ENCODE peak calls at places on chromosomes 12 and 14, in eight cellular contexts. P, K, A, D, W, I, C and H are unnamed samples.

GRCh38 chr14:70181276-70181675 is 7.5 kb downstream of the SLC8A3 start:
- DNase-seq in P (no peak), K (no peak), A (no peak), D (no peak), W (no peak), I (no peak), C (no peak), H (no peak)

GRCh38 chr14:22469541-22470303 is 119.3 kb downstream of the DAD1 start:
- DNase-seq in P (no peak), K (no peak), A (no peak), D (peak), W (no peak), I (no peak), C (no peak), H (no peak)

GRCh38 chr12:103493199-103493598 is 2.6 kb downstream of the C12orf42 start:
- DNase-seq in P (no peak), K (no peak), A (no peak), D (no peak), W (no peak), I (no peak), C (no peak), H (no peak)

GRCh38 chr14:33602396-33602795 is 348.5 kb downstream of the EGLN3 start:
- DNase-seq in P (no peak), K (no peak), A (no peak), D (no peak), W (peak), I (no peak), C (no peak), H (no peak)

GRCh38 chr12:3753549-3754284 is 808 bp upstream of the CRACR2A start:
- DNase-seq in P (no peak), K (peak), A (no peak), D (no peak), W (no peak), I (peak), C (peak), H (no peak)

GRCh38 chr12:128076188-128076587 is 190.8 kb upstream of the TMEM132C start:
- DNase-seq in P (no peak), K (no peak), A (no peak), D (no peak), W (peak), I (no peak), C (peak), H (no peak)

GRCh38 chr12:122080149-122081107 is 1.9 kb downstream of the MLXIP start:
- DNase-seq in P (no peak), K (no peak), A (peak), D (peak), W (peak), I (peak), C (peak), H (peak)

GRCh38 chr12:49703647-49704137 is 3.5 kb downstream of the FMNL3 start:
- DNase-seq in P (no peak), K (peak), A (no peak), D (no peak), W (peak), I (no peak), C (peak), H (no peak)

GRCh38 chr12:2691340-2692111 is 103.2 kb upstream of the FKBP4 start:
- DNase-seq in P (no peak), K (peak), A (no peak), D (no peak), W (peak), I (no peak), C (no peak), H (no peak)

GRCh38 chr14:20614038-20614840 is 23.1 kb upstream of the RNASE12 start:
- DNase-seq in P (no peak), K (no peak), A (no peak), D (no peak), W (peak), I (peak), C (peak), H (no peak)

GRCh38 chr14:89936654-89937185 is 17.8 kb downstream of the EFCAB11 start:
- DNase-seq in P (no peak), K (no peak), A (no peak), D (no peak), W (no peak), I (no peak), C (no peak), H (no peak)

GRCh38 chr14:91154851-91155625 is 41.2 kb downstream of the DGLUCY start:
- DNase-seq in P (no peak), K (no peak), A (no peak), D (no peak), W (peak), I (peak), C (peak), H (no peak)
- H3K27ac ChIP-seq in P (no peak), K (no peak), A (no peak), D (no peak), W (no peak), I (no peak), C (no peak), H (no peak)

GRCh38 chr14:72522847-72523246 is 371.1 kb downstream of the DPF3 start:
- DNase-seq in P (no peak), K (no peak), A (no peak), D (no peak), W (no peak), I (no peak), C (no peak), H (no peak)

GRCh38 chr14:72521968-72522741 is 371.7 kb downstream of the DPF3 start:
- DNase-seq in P (no peak), K (no peak), A (no peak), D (no peak), W (no peak), I (no peak), C (no peak), H (no peak)

GRCh38 chr14:72524230-72524629 is 369.7 kb downstream of the DPF3 start:
- DNase-seq in P (no peak), K (no peak), A (no peak), D (no peak), W (no peak), I (no peak), C (no peak), H (no peak)

GRCh38 chr14:72525087-72525909 is 368.6 kb downstream of the DPF3 start:
- DNase-seq in P (no peak), K (no peak), A (no peak), D (no peak), W (peak), I (no peak), C (peak), H (no peak)

GRCh38 chr14:72523397-72524157 is 370.3 kb downstream of the DPF3 start:
- DNase-seq in P (no peak), K (no peak), A (no peak), D (no peak), W (peak), I (no peak), C (peak), H (no peak)
- H3K27ac ChIP-seq in P (no peak), K (no peak), A (no peak), D (no peak), W (no peak), I (no peak), C (no peak), H (no peak)

GRCh38 chr14:73741876-73742519 is 27.8 kb upstream of the PNMA1 start:
- DNase-seq in P (no peak), K (peak), A (peak), D (peak), W (no peak), I (no peak), C (no peak), H (no peak)
- H3K27ac ChIP-seq in P (peak), K (peak), A (peak), D (peak), W (peak), I (peak), C (peak), H (peak)

GRCh38 chr14:54794796-54795195 is 107.8 kb downstream of the GCH1 start:
- DNase-seq in P (no peak), K (no peak), A (no peak), D (no peak), W (no peak), I (no peak), C (no peak), H (no peak)
- H3K27ac ChIP-seq in P (no peak), K (no peak), A (no peak), D (no peak), W (no peak), I (no peak), C (no peak), H (no peak)